ENCODE peak calls at places on chromosomes 6 and 20, in nine cellular contexts. U is A549, B is HepG2, M is Peyer's patch, R is ovary, C is adrenal gland, Q is right lobe of liver, S is tibial nerve, T is transverse colon. I is an unnamed sample.

GRCh38 chr20:46523696-46524328 is 10.5 kb upstream of the ZNF334 start:
- DNase-seq in U (no peak), B (peak), M (no peak), R (no peak), C (no peak), Q (no peak), S (no peak), T (no peak), I (no peak)

GRCh38 chr6:46381579-46381978 is 109.7 kb downstream of the RCAN2 start:
- DNase-seq in U (no peak), B (no peak), M (no peak), R (no peak), C (no peak), Q (no peak), S (no peak), T (no peak), I (no peak)

GRCh38 chr20:38723069-38723981 is 961 bp upstream of the SLC32A1 start:
- DNase-seq in U (no peak), B (no peak), M (no peak), R (no peak), C (no peak), Q (no peak), S (no peak), T (no peak), I (no peak)

GRCh38 chr6:34912715-34913464 is 23.8 kb downstream of the ANKS1A start:
- DNase-seq in U (no peak), B (no peak), M (no peak), R (no peak), C (no peak), Q (no peak), S (no peak), T (no peak), I (no peak)

GRCh38 chr6:140441256-140441655 is 1066.8 kb upstream of the CITED2 start:
- DNase-seq in U (peak), B (peak), M (no peak), R (peak), C (peak), Q (peak), S (peak), T (peak), I (peak)

GRCh38 chr20:37533154-37533715 is 5.6 kb upstream of the BLCAP start:
- DNase-seq in U (no peak), B (no peak), M (no peak), R (no peak), C (no peak), Q (no peak), S (no peak), T (no peak), I (no peak)

GRCh38 chr20:46174469-46175126 is 56.5 kb downstream of the CD40 start:
- DNase-seq in U (peak), B (peak), M (peak), R (peak), C (peak), Q (peak), S (peak), T (peak), I (peak)

GRCh38 chr6:112827793-112828192 is 480.7 kb downstream of the RFPL4B start:
- DNase-seq in U (no peak), B (no peak), M (peak), R (no peak), C (peak), Q (peak), S (peak), T (peak), I (no peak)

GRCh38 chr20:25076731-25077609 is 5.0 kb downstream of the VSX1 start:
- DNase-seq in U (peak), B (peak), M (peak), R (no peak), C (no peak), Q (peak), S (no peak), T (peak), I (no peak)

GRCh38 chr6:71040043-71040442 is 83.2 kb upstream of the B3GAT2 start:
- DNase-seq in U (no peak), B (no peak), M (no peak), R (no peak), C (no peak), Q (no peak), S (no peak), T (no peak), I (no peak)

GRCh38 chr6:13397359-13398080 is 69.2 kb upstream of the TBC1D7 start:
- DNase-seq in U (peak), B (no peak), M (peak), R (no peak), C (no peak), Q (no peak), S (no peak), T (peak), I (no peak)

GRCh38 chr6:166587631-166588413 is 1.3 kb upstream of the RAMACL start:
- DNase-seq in U (no peak), B (no peak), M (peak), R (no peak), C (no peak), Q (no peak), S (no peak), T (no peak), I (no peak)

GRCh38 chr20:44728835-44729342 is 13.7 kb downstream of the CCN5 start:
- DNase-seq in U (peak), B (no peak), M (no peak), R (peak), C (peak), Q (peak), S (peak), T (no peak), I (peak)

GRCh38 chr6:107806675-107807074 is 17.4 kb downstream of the SCML4 start:
- DNase-seq in U (no peak), B (no peak), M (no peak), R (no peak), C (no peak), Q (no peak), S (no peak), T (no peak), I (no peak)

GRCh38 chr6:148780918-148781436 is 34.1 kb downstream of the UST start:
- DNase-seq in U (no peak), B (no peak), M (no peak), R (no peak), C (no peak), Q (no peak), S (no peak), T (no peak), I (no peak)

GRCh38 chr20:52859156-52859887 is 112.8 kb upstream of the TSHZ2 start:
- DNase-seq in U (no peak), B (no peak), M (no peak), R (peak), C (no peak), Q (peak), S (no peak), T (no peak), I (no peak)

GRCh38 chr6:141531040-141531439 is 601.7 kb upstream of the GJE1 start:
- DNase-seq in U (no peak), B (no peak), M (no peak), R (no peak), C (no peak), Q (no peak), S (no peak), T (no peak), I (no peak)

GRCh38 chr20:21125072-21125848 is 622 bp upstream of the KIZ start:
- DNase-seq in U (peak), B (peak), M (no peak), R (peak), C (peak), Q (peak), S (no peak), T (peak), I (no peak)

GRCh38 chr20:41177636-41178035 is 40.3 kb downstream of the PLCG1 start:
- DNase-seq in U (peak), B (no peak), M (peak), R (peak), C (peak), Q (no peak), S (peak), T (peak), I (peak)

GRCh38 chr6:79269877-79270276 is 35.4 kb upstream of the HMGN3 start:
- DNase-seq in U (peak), B (no peak), M (no peak), R (peak), C (no peak), Q (no peak), S (peak), T (no peak), I (no peak)

GRCh38 chr6:138005846-138006245 is 101.4 kb downstream of the PERP start:
- DNase-seq in U (no peak), B (no peak), M (no peak), R (no peak), C (no peak), Q (no peak), S (no peak), T (no peak), I (no peak)

GRCh38 chr20:43938932-43939761 is 24.5 kb downstream of the TOX2 start:
- DNase-seq in U (peak), B (peak), M (no peak), R (no peak), C (no peak), Q (no peak), S (peak), T (peak), I (no peak)

GRCh38 chr20:4592316-4593148 is 129.2 kb upstream of the PRND start:
- DNase-seq in U (peak), B (peak), M (no peak), R (peak), C (peak), Q (no peak), S (no peak), T (peak), I (no peak)

GRCh38 chr20:50169329-50169823 is 15.9 kb upstream of the PEDS1 start:
- DNase-seq in U (peak), B (peak), M (peak), R (peak), C (peak), Q (peak), S (peak), T (peak), I (peak)

GRCh38 chr6:156848533-156848932 is 71.4 kb downstream of the ARID1B start:
- DNase-seq in U (no peak), B (no peak), M (no peak), R (peak), C (no peak), Q (no peak), S (no peak), T (no peak), I (no peak)

GRCh38 chr6:34152042-34152524 is 6.2 kb upstream of the GRM4 start:
- DNase-seq in U (no peak), B (no peak), M (no peak), R (no peak), C (no peak), Q (no peak), S (no peak), T (no peak), I (no peak)

GRCh38 chr6:28585335-28585734 is 59.7 kb downstream of the GPX5 start:
- DNase-seq in U (no peak), B (peak), M (no peak), R (no peak), C (no peak), Q (no peak), S (no peak), T (no peak), I (no peak)

GRCh38 chr6:131923356-131923755 is 27.8 kb downstream of the CCN2 start:
- DNase-seq in U (peak), B (peak), M (no peak), R (peak), C (peak), Q (peak), S (peak), T (peak), I (peak)

GRCh38 chr6:71419954-71420692 is 131.5 kb downstream of the OGFRL1 start:
- DNase-seq in U (no peak), B (no peak), M (no peak), R (peak), C (peak), Q (peak), S (peak), T (peak), I (peak)

GRCh38 chr6:166078294-166078693 is 89.4 kb downstream of the TBXT start:
- DNase-seq in U (no peak), B (no peak), M (no peak), R (no peak), C (no peak), Q (no peak), S (no peak), T (no peak), I (no peak)

GRCh38 chr6:18246205-18246604 is 18.1 kb downstream of the DEK start:
- DNase-seq in U (no peak), B (no peak), M (no peak), R (no peak), C (no peak), Q (no peak), S (no peak), T (no peak), I (no peak)

GRCh38 chr6:132404736-132405135 is 3.5 kb upstream of the MOXD1 start:
- DNase-seq in U (no peak), B (no peak), M (no peak), R (no peak), C (no peak), Q (no peak), S (no peak), T (no peak), I (no peak)

GRCh38 chr6:163370807-163371206 is 43.7 kb upstream of the QKI start:
- DNase-seq in U (no peak), B (no peak), M (no peak), R (no peak), C (no peak), Q (no peak), S (no peak), T (no peak), I (no peak)

GRCh38 chr20:63032861-63033634 is 26.3 kb upstream of the BHLHE23 start:
- DNase-seq in U (no peak), B (no peak), M (no peak), R (no peak), C (no peak), Q (no peak), S (no peak), T (no peak), I (no peak)
- TF ChIP-seq POLR2A in U (no peak), B (no peak), M (no peak), R (no peak), C (no peak), Q (no peak), S (no peak), T (no peak), I (no peak)

DNA sequence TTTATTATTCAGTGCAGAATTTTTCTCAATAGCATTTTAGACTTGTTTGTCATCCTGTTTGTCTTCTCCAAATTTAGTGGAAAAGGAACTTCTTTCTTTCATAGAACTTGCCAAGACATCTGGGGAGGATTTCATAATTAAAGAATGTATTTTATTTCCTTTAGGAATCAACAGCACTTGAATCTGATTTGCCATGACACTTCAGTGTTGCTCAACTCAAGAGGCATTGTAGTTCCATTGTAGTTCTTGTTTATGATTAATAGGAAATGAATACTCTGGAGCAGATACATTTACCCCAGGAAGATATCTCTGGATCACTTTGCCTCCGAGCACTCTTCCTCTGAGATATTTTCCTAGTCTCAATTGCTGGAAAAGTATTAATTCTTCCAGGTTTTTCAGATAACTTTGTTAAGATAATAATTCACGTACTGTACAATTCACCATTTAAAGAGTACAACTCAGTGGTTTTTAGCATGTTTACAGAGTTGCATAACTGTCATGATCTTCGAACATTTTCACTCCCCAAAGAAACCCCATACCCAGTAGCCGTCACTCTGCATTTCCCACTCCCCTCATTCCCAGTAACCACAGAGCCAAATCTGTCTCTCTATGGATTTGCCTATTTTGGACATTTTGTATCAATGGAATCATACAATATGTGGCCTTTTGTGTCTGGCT is 29.7 kb downstream of the AKAP12 start:
- DNase-seq in U (peak), B (no peak), M (no peak), R (no peak), C (no peak), Q (no peak), S (no peak), T (no peak), I (no peak)
- H3K27ac ChIP-seq in U (peak), B (no peak), M (no peak), R (no peak), C (no peak), Q (no peak), S (no peak), T (peak), I (peak)

GRCh38 chr6:146682919-146683318 is 84.1 kb downstream of the ADGB start:
- DNase-seq in U (no peak), B (no peak), M (no peak), R (no peak), C (no peak), Q (no peak), S (no peak), T (no peak), I (no peak)
- TF ChIP-seq POLR2A in U (no peak), B (no peak), M (no peak), R (no peak), C (no peak), Q (no peak), S (no peak), T (no peak), I (no peak)

GRCh38 chr20:48686238-48687096 is 141.3 kb downstream of the PREX1 start:
- DNase-seq in U (no peak), B (no peak), M (no peak), R (no peak), C (no peak), Q (no peak), S (peak), T (no peak), I (no peak)
- H3K27ac ChIP-seq in U (peak), B (no peak), M (peak), R (no peak), C (peak), Q (no peak), S (no peak), T (peak), I (peak)

DNA sequence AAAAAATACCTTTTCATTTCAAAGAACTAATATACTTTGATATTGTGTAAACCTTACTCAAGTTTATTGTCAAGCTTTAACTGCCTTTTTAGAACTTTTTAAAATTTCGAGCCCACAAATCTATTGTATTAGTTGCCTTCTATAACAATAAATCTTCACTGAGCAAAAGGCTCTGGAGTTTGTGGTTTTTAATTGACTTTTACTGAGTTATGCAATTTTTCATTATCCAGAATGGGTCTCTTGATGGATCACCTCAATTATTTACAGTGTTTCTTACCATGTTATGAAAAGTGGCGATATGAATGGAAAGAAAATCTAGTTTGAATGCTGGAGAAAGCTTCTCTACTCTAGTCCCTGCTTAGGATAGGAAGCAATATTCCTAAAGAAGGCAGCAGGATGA is 4.9 kb downstream of the ID4 start:
- DNase-seq in U (no peak), B (no peak), M (no peak), R (no peak), C (no peak), Q (no peak), S (no peak), T (no peak), I (no peak)
- TF ChIP-seq POLR2A in U (no peak), B (no peak), M (no peak), R (no peak), C (no peak), Q (no peak), S (no peak), T (no peak), I (no peak)